ENCODE peak calls at places on chromosomes 16 and 17, in nine cellular contexts. P is ovary; Q is colonic mucosa; R is heart right ventricle; J is uterus; B is cardiac muscle cell; H is K562; Z is tibial artery; L is naive thymus-derived CD4-positive, alpha-beta T cell. I is an unnamed sample.

GRCh38 chr16:58510097-58510775 is 5.1 kb upstream of the SETD6 start:
- DNase-seq in J (no peak), R (no peak), B (no peak), Z (peak; percentile 55), P (peak; percentile 12), L (no peak), H (no peak), Q (no peak), I (no peak)

GRCh38 chr16:69397821-69398521 is 12.2 kb upstream of the TERF2 start:
- DNase-seq in Z (no peak), R (peak; percentile 70), Q (peak; percentile 66), B (peak; percentile 86), J (peak; percentile 55), H (peak; percentile 49), P (peak; percentile 46), L (no peak), I (no peak)

GRCh38 chr17:9484789-9485188 is 90.8 kb downstream of the STX8 start:
- DNase-seq in R (no peak), L (no peak), Q (no peak), Z (no peak), J (no peak), P (no peak), B (peak; percentile 11), H (no peak), I (no peak)

GRCh38 chr17:31917065-31917529 is 15.6 kb upstream of the UTP6 start:
- DNase-seq in Z (no peak), P (no peak), H (no peak), B (peak; percentile 31), R (no peak), L (no peak), J (no peak), Q (no peak), I (no peak)

GRCh38 chr17:79851461-79851817 is 12.2 kb upstream of the CBX4 start:
- DNase-seq in J (no peak), Z (no peak), Q (peak; percentile 81), L (no peak), B (no peak), R (no peak), P (no peak), H (no peak), I (no peak)

GRCh38 chr17:48106802-48107136 is 797 bp upstream of the SNX11 start:
- DNase-seq in P (no peak), R (no peak), L (no peak), Z (no peak), H (no peak), B (no peak), Q (peak; percentile 28), J (no peak), I (no peak)

GRCh38 chr17:3896108-3897099 is 3.6 kb upstream of the CAMKK1 start:
- DNase-seq in Q (peak; percentile 34), H (no peak), J (no peak), B (no peak), P (peak; percentile 51), L (no peak), Z (no peak), R (no peak), I (no peak)

GRCh38 chr17:5825717-5826330 is 241.5 kb upstream of the NLRP1 start:
- DNase-seq in P (no peak), R (no peak), L (no peak), Q (no peak), Z (no peak), B (no peak), H (no peak), J (no peak), I (no peak)

GRCh38 chr17:49148171-49148570 is 15.6 kb downstream of the B4GALNT2 start:
- DNase-seq in L (no peak), B (no peak), Q (no peak), J (no peak), P (no peak), H (no peak), R (no peak), Z (no peak), I (no peak)

GRCh38 chr17:79822583-79823124 is 16.6 kb downstream of the CBX4 start:
- DNase-seq in B (no peak), Z (no peak), L (no peak), H (no peak), J (no peak), P (no peak), R (no peak), Q (no peak), I (no peak)

GRCh38 chr17:21286066-21286770 is 1.7 kb downstream of the MAP2K3 start:
- DNase-seq in B (peak; percentile 99), P (peak; percentile 77), Z (peak; percentile 98), J (peak; percentile 94), L (no peak), R (peak; percentile 92), H (peak; percentile 47), Q (peak; percentile 92), I (no peak)

GRCh38 chr17:72591500-72592241 is 470.9 kb downstream of the SOX9 start:
- DNase-seq in H (no peak), Z (no peak), L (no peak), R (no peak), J (no peak), B (peak; percentile 31), Q (peak; percentile 32), P (no peak), I (no peak)

GRCh38 chr17:66791337-66791736 is 43.6 kb upstream of the CACNG5 start:
- DNase-seq in L (peak; percentile 9), Q (no peak), R (no peak), J (no peak), Z (peak; percentile 67), P (no peak), B (no peak), H (no peak), I (no peak)

GRCh38 chr17:2083613-2084128 is 28.8 kb downstream of the HIC1 start:
- DNase-seq in P (no peak), Z (no peak), R (no peak), Q (no peak), L (no peak), H (no peak), B (no peak), J (peak; percentile 38), I (no peak)

GRCh38 chr16:22284637-22285515 is 12.3 kb upstream of the POLR3E start:
- DNase-seq in H (no peak), L (no peak), B (peak; percentile 62), J (no peak), Z (no peak), P (no peak), R (no peak), Q (no peak), I (no peak)

GRCh38 chr17:44543905-44544523 is 13.3 kb upstream of the FZD2 start:
- DNase-seq in P (no peak), H (no peak), R (no peak), B (no peak), Q (no peak), J (no peak), Z (no peak), L (no peak), I (no peak)
- H3K27ac ChIP-seq in P (no peak overlapping the region), H (no peak overlapping the region), R (no peak overlapping the region), B (peak overlapping the region; percentile 99), Q (no peak overlapping the region), J (no peak overlapping the region), Z (no peak overlapping the region), L (no peak overlapping the region), I (no peak overlapping the region)

DNA sequence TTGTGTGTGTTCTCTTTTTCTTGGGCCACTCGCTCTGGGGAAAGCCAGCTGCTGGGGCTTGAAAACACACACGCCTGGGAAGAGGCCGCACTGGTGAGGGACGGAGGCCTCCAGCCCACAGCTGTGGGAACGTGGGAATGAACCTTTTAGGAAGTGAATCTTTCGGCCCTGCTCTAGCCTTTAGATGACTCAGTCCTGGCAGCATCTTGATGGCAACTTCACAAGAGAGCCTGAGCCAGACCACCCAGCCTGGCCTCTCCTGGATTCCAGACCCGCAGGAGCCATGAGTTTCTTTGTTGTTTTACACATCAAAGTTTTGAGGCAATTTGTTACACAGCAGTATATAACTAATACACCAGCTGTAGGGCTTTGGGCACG is 2.2 kb upstream of the PDPK1 start:
- DNase-seq in L (no peak), R (no peak), Z (peak; percentile 79), J (peak; percentile 57), H (no peak), P (peak; percentile 34), B (peak; percentile 66), Q (peak; percentile 38), I (peak; percentile 15)
- H3K4me1 ChIP-seq in L (peaks cover 5% of the 10 kb centered on the region), R (peaks cover 43% of the 10 kb centered on the region), Z (peaks cover 34% of the 10 kb centered on the region), J (peaks cover 7% of the 10 kb centered on the region), H (peaks cover 18% of the 10 kb centered on the region), P (peaks cover 8% of the 10 kb centered on the region), B (peaks cover 12% of the 10 kb centered on the region), Q (peaks cover 18% of the 10 kb centered on the region), I (peaks cover 27% of the 10 kb centered on the region)

DNA sequence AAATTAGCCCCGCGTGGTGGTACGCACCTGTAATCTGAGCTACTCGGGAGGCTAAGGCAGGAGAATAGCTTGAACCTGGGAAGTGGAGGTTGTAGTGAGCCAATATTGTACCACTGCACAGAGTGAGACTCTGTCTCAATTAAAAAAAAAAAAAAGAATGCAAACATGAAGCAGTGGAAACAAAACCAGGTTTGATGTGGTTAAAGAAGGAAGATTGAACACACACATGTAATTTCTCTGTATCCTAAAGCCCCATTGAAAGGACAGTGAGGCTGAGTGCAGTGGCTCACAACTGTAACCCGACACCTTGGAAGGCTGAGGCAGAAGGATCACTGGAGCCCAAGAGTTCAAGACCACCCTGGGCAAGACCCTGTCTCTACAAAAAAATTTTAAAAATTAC is 26.5 kb upstream of the SBK1 start:
- DNase-seq in L (peak; percentile 34), J (no peak), P (no peak), B (no peak), H (no peak), Q (no peak), Z (no peak), R (no peak), I (peak; percentile 29)
- H3K27ac ChIP-seq in L (no peak overlapping the region), J (no peak overlapping the region), P (no peak overlapping the region), B (no peak overlapping the region), H (no peak overlapping the region), Q (no peak overlapping the region), Z (no peak overlapping the region), R (no peak overlapping the region), I (no peak overlapping the region)

DNA sequence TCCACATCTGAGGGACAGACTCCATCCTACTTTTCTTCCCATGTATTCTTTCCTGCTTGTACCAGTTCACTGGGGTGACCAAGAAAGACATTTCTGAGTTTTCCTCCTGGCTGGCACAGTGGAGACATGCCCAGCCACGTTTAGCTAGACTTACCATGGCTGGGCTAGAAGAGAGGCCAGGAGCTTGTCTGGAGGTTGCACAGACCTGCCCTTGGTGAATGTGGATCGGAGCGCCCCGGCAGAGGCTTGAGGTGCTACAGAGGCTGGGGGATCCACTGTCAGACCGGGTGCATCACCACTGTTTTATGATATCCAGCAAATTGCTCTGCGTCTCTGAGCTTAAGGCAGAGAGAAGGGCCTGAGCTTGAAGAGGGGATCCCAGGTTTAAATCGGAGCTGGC is 3.5 kb downstream of the IL4R start:
- DNase-seq in P (no peak), L (no peak), J (peak; percentile 14), Z (no peak), B (no peak), Q (no peak), H (no peak), R (no peak), I (no peak)
- H3K4me1 ChIP-seq in P (peaks cover 5% of the 10 kb centered on the region), L (peaks cover 41% of the 10 kb centered on the region), J (no peaks in the 10 kb centered on the region), Z (peaks cover 78% of the 10 kb centered on the region), B (peaks cover 12% of the 10 kb centered on the region), Q (peaks cover 11% of the 10 kb centered on the region), H (peaks cover 4% of the 10 kb centered on the region), R (peaks cover 32% of the 10 kb centered on the region), I (peaks cover 84% of the 10 kb centered on the region)